ENCODE peak calls at places on chromosomes 1 and 21, in four cellular contexts. W is prostate gland, C is testis, K is stomach. G is an unnamed sample.

GRCh38 chr1:192311281-192311680 is 5.5 kb upstream of the RGS21 start:
- DNase-seq in C (no peak), W (no peak), K (no peak), G (peak)

GRCh38 chr1:101128851-101129250 is 103.3 kb upstream of the DPH5 start:
- DNase-seq in C (no peak), W (no peak), K (no peak), G (no peak)

GRCh38 chr1:4305526-4306301 is 348.7 kb upstream of the AJAP1 start:
- DNase-seq in W (no peak), C (no peak), K (no peak), G (no peak)

GRCh38 chr1:30745156-30745833 is 12.3 kb downstream of the LAPTM5 start:
- DNase-seq in C (no peak), K (no peak), W (no peak), G (no peak)

GRCh38 chr1:246613131-246613758 is 47.0 kb downstream of the CNST start:
- DNase-seq in W (no peak), K (no peak), C (no peak), G (peak)

GRCh38 chr21:44957901-44958451 is 18.1 kb downstream of the SLX9 start:
- DNase-seq in C (no peak), K (no peak), W (no peak), G (no peak)

GRCh38 chr1:153260980-153261792 is 1.7 kb downstream of the LORICRIN start:
- DNase-seq in K (no peak), C (peak), W (no peak), G (no peak)

GRCh38 chr1:202217951-202218350 is 24.4 kb downstream of the LGR6 start:
- DNase-seq in K (no peak), C (no peak), W (no peak), G (no peak)

GRCh38 chr1:183871568-183871967 is 66.6 kb downstream of the RGL1 start:
- DNase-seq in C (peak), K (no peak), W (no peak), G (no peak)

GRCh38 chr1:149848811-149849210 is 50.6 kb upstream of the BOLA1 start:
- DNase-seq in W (peak), C (no peak), K (no peak), G (no peak)

GRCh38 chr21:36773111-36773510 is 74.2 kb downstream of the SIM2 start:
- DNase-seq in K (peak), C (peak), W (peak), G (no peak)

GRCh38 chr1:27885114-27885528 is 12.8 kb downstream of the THEMIS2 start:
- DNase-seq in K (no peak), C (no peak), W (no peak), G (no peak)

GRCh38 chr1:71053146-71053545 is 5.5 kb upstream of the PTGER3 start:
- DNase-seq in W (no peak), K (no peak), C (no peak), G (no peak)

GRCh38 chr1:71054791-71055190 is 7.2 kb upstream of the PTGER3 start:
- DNase-seq in K (no peak), W (no peak), C (no peak), G (no peak)

GRCh38 chr1:71049951-71050598 is 2.5 kb upstream of the PTGER3 start:
- DNase-seq in K (no peak), C (no peak), W (peak), G (peak)

GRCh38 chr1:71054281-71054731 is 6.7 kb upstream of the PTGER3 start:
- DNase-seq in C (no peak), K (no peak), W (no peak), G (no peak)

DNA sequence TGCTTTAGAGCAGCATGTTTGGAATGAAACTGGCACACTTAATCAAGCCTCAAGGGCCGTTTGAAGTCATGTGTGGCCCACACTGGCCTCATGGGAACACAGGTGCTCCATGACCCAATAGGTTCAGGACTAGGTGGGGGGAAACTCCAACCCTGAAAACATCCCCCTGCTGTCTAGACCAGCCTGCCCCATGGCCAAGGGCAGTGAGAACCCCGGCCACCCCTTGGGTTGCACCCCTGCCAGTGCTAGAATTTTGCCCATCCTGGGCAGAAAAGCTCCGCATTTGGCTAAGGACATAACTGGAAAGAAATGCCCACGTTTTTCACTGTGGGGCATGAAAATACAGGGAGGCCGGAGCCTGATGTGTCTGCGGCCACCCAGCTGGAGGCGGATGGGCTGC is 6.1 kb upstream of the PTGER3 start:
- DNase-seq in W (no peak), C (no peak), K (no peak), G (no peak)
- TF ChIP-seq POLR2A in W (no peak), C (no peak), K (no peak), G (no peak)

DNA sequence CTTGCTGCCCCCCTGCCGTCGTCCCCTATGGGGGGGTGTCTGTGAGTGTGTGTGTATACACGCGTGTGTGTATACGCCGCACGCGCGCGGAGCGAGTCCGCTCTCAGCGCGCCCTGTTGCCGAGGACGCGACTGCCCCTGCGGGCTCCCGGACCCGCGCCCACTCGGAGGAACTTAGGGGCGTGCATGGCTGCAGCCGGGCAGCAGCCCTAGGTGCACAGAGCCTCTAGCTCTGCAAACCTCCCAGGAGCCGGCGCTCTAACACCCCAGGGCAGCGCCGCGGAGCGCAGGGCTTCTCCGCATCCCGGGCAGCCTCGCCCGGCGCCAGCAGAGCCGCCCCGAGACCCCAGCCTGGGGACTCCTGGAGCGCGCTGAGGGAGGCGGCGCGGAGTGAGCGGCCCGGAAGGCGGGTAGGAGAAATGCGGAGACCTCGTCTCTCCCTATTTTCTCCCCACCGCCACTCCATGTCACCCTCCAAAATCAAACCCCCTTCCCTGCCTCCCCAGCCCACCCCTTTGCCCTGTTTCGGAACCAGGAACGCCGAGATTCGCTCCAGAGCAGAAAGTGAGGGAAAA is 574 bp downstream of the ITPKB start:
- DNase-seq in W (no peak), C (peak), K (peak), G (peak)
- TF ChIP-seq POLR2A in W (no peak), C (no peak), K (no peak), G (no peak)

GRCh38 chr1:182841368-182841988 is 2.3 kb downstream of the DHX9 start:
- DNase-seq in C (no peak), K (no peak), W (no peak), G (peak)

GRCh38 chr1:182842265-182842664 is 3.1 kb downstream of the DHX9 start:
- DNase-seq in K (no peak), C (no peak), W (no peak), G (no peak)

GRCh38 chr1:182845379-182845778 is 6.2 kb downstream of the DHX9 start:
- DNase-seq in K (no peak), C (no peak), W (no peak), G (no peak)

GRCh38 chr1:182835811-182836210 is 3.3 kb upstream of the DHX9 start:
- DNase-seq in C (no peak), K (no peak), W (no peak), G (no peak)

DNA sequence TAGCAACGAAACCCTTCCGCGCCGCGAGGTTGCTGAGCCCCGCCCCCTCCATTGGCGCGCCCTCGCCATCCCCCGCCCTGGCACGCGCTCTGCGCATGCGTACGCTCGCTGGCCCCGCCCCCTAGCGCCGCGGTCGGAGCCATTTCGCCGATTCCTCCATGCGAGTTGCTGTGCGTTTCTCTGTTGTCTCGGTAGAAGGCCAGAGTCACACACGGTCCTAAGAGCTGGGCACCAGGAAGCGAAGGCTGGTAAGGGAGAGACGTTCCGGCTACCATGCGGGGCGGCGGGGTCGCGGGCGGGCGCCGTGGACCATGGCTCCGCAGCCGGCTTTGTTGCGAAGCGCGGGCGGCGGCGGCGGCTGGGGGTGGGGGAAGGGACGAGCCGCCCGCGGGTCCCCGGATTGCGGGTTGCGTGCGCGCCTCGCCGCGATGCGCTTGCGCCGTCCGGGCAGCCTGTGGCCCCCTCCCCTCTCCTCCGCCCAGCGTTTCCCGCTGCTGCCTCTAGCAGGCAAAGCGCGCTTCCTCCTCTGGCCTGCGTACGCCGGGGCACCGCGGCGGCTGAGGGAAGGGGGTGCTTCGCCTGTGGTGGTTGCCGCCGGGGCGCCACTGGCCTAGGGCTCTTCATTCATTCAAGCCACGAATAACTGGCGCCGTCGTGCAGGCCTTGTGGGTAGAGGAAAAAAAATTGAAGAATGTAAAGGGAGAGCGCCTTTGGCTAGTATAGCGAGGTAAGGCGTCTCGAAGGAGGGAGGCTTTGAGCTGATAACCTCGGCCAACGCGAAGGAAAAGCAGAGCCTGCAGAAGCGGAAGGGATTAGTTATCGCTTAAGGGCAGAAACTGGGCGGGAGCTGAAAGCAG is at the start of gene DHX9:
- DNase-seq in C (peak), K (peak), W (peak), G (peak)
- TF ChIP-seq POLR2A in C (peak), K (no peak), W (peak), G (peak)

GRCh38 chr1:8873506-8874229 is 4.8 kb downstream of the ENO1 start:
- DNase-seq in K (peak), W (peak), C (peak), G (peak)
- TF ChIP-seq POLR2A in K (no peak), W (peak), C (no peak), G (peak)

DNA sequence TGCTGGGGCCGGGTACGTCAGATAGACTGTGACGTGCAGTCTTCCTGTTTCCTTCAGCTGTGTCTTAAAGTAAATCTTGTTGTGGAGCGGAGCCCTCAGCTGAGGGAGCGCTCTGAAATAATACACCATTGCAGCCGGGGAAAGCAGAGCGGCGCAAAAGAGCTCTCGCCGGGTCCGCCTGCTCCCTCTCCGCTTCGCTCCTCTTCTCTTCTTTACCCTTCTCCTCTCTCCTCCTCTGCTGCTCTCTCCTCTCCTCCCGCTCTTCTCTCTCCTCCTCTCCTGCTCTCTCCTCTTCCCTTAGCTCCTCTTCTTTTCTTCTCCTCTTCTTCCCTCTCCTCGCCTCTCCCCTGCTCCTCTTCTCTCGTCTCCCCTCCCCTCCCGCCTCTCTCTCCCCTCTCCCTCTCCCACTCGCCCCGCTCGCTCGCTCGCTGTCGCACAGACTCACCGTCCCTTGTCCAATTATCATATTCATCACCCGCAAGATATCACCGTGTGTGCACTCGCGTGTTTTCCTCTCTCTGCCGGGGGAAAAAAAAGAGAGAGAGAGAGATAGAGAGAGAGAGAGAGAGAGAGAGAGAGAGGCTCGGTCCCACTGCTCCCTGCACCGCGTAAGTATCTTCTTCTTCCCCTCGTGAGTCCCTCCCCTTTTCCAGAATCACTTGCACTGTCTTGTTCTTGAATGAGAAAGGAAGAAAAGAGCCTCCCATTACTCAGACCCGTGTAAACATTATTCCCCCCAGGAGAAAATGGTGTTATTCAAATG is at the start of gene PROX1:
- DNase-seq in K (peak), W (peak), C (peak), G (peak)
- TF ChIP-seq POLR2A in K (no peak), W (peak), C (no peak), G (no peak)

GRCh38 chr1:45009956-45010854 is 919 bp downstream of the HECTD3 start:
- DNase-seq in W (no peak), C (no peak), K (peak), G (peak)
- TF ChIP-seq POLR2A in W (no peak), C (no peak), K (no peak), G (no peak)